ENCODE peak calls at places on chromosomes 6 and 20, in nine cellular contexts. One of them, this sample, is unnamed.

GRCh38 chr20:41509801-41510200 is 108.4 kb downstream of the CHD6 start:
- DNase-seq in IMR-90: peak
- DNase-seq in adrenal gland: peak
- DNase-seq in lower leg skin: no peak
- DNase-seq in H54: no peak
- DNase-seq in body of pancreas: peak
- DNase-seq in prostate gland: peak
- DNase-seq in heart left ventricle: peak
- DNase-seq in sigmoid colon: peak
- DNase-seq in this sample: no peak

GRCh38 chr6:85997206-85997605 is 354.5 kb upstream of the SYNCRIP start:
- DNase-seq in IMR-90: no peak
- DNase-seq in adrenal gland: no peak
- DNase-seq in lower leg skin: no peak
- DNase-seq in H54: no peak
- DNase-seq in body of pancreas: no peak
- DNase-seq in prostate gland: no peak
- DNase-seq in heart left ventricle: no peak
- DNase-seq in sigmoid colon: no peak
- DNase-seq in this sample: no peak

GRCh38 chr6:124858564-124858963 is 103.7 kb upstream of the RNF217 start:
- DNase-seq in IMR-90: no peak
- DNase-seq in adrenal gland: no peak
- DNase-seq in lower leg skin: no peak
- DNase-seq in H54: no peak
- DNase-seq in body of pancreas: no peak
- DNase-seq in prostate gland: no peak
- DNase-seq in heart left ventricle: no peak
- DNase-seq in sigmoid colon: no peak
- DNase-seq in this sample: no peak

GRCh38 chr6:136069119-136069518 is 181.0 kb downstream of the MTFR2 start:
- DNase-seq in IMR-90: peak
- DNase-seq in adrenal gland: no peak
- DNase-seq in lower leg skin: no peak
- DNase-seq in H54: no peak
- DNase-seq in body of pancreas: no peak
- DNase-seq in prostate gland: no peak
- DNase-seq in heart left ventricle: no peak
- DNase-seq in sigmoid colon: no peak
- DNase-seq in this sample: no peak

GRCh38 chr6:31874836-31875572 is 3.8 kb downstream of the SLC44A4 start:
- DNase-seq in IMR-90: peak
- DNase-seq in adrenal gland: no peak
- DNase-seq in lower leg skin: no peak
- DNase-seq in H54: no peak
- DNase-seq in body of pancreas: no peak
- DNase-seq in prostate gland: peak
- DNase-seq in heart left ventricle: no peak
- DNase-seq in sigmoid colon: no peak
- DNase-seq in this sample: no peak

GRCh38 chr6:170583736-170584180 is 679 bp downstream of the PDCD2 start:
- DNase-seq in IMR-90: peak
- DNase-seq in adrenal gland: no peak
- DNase-seq in lower leg skin: no peak
- DNase-seq in H54: no peak
- DNase-seq in body of pancreas: no peak
- DNase-seq in prostate gland: no peak
- DNase-seq in heart left ventricle: no peak
- DNase-seq in sigmoid colon: no peak
- DNase-seq in this sample: no peak

GRCh38 chr20:20038586-20038985 is 13.7 kb downstream of the CRNKL1 start:
- DNase-seq in IMR-90: no peak
- DNase-seq in adrenal gland: no peak
- DNase-seq in lower leg skin: no peak
- DNase-seq in H54: no peak
- DNase-seq in body of pancreas: no peak
- DNase-seq in prostate gland: no peak
- DNase-seq in heart left ventricle: no peak
- DNase-seq in sigmoid colon: no peak
- DNase-seq in this sample: no peak

GRCh38 chr20:48283470-48284110 is 498.3 kb upstream of the SULF2 start:
- DNase-seq in IMR-90: peak
- DNase-seq in adrenal gland: peak
- DNase-seq in lower leg skin: no peak
- DNase-seq in H54: peak
- DNase-seq in body of pancreas: peak
- DNase-seq in prostate gland: peak
- DNase-seq in heart left ventricle: peak
- DNase-seq in sigmoid colon: no peak
- DNase-seq in this sample: no peak

GRCh38 chr6:99960027-99960426 is 34.0 kb downstream of the MCHR2 start:
- DNase-seq in IMR-90: no peak
- DNase-seq in adrenal gland: no peak
- DNase-seq in lower leg skin: no peak
- DNase-seq in H54: no peak
- DNase-seq in body of pancreas: no peak
- DNase-seq in prostate gland: no peak
- DNase-seq in heart left ventricle: no peak
- DNase-seq in sigmoid colon: no peak
- DNase-seq in this sample: no peak

GRCh38 chr20:44714701-44715494 is at the start of gene CCN5:
- DNase-seq in IMR-90: peak
- DNase-seq in adrenal gland: peak
- DNase-seq in lower leg skin: peak
- DNase-seq in H54: peak
- DNase-seq in body of pancreas: peak
- DNase-seq in prostate gland: peak
- DNase-seq in heart left ventricle: peak
- DNase-seq in sigmoid colon: peak
- DNase-seq in this sample: peak

GRCh38 chr6:12208190-12208589 is 82.0 kb upstream of the EDN1 start:
- DNase-seq in IMR-90: peak
- DNase-seq in adrenal gland: peak
- DNase-seq in lower leg skin: no peak
- DNase-seq in H54: peak
- DNase-seq in body of pancreas: peak
- DNase-seq in prostate gland: no peak
- DNase-seq in heart left ventricle: peak
- DNase-seq in sigmoid colon: no peak
- DNase-seq in this sample: no peak

GRCh38 chr6:4610256-4610655 is 165.9 kb upstream of the CDYL start:
- DNase-seq in IMR-90: peak
- DNase-seq in adrenal gland: no peak
- DNase-seq in lower leg skin: peak
- DNase-seq in H54: peak
- DNase-seq in body of pancreas: peak
- DNase-seq in prostate gland: no peak
- DNase-seq in heart left ventricle: peak
- DNase-seq in sigmoid colon: peak
- DNase-seq in this sample: no peak

GRCh38 chr6:44475417-44475778 is 87.9 kb downstream of the CDC5L start:
- DNase-seq in IMR-90: no peak
- DNase-seq in adrenal gland: no peak
- DNase-seq in lower leg skin: no peak
- DNase-seq in H54: no peak
- DNase-seq in body of pancreas: no peak
- DNase-seq in prostate gland: no peak
- DNase-seq in heart left ventricle: no peak
- DNase-seq in sigmoid colon: no peak
- DNase-seq in this sample: no peak

GRCh38 chr6:116370717-116371383 is at the start of gene DSE:
- DNase-seq in IMR-90: peak
- DNase-seq in adrenal gland: peak
- DNase-seq in lower leg skin: peak
- DNase-seq in H54: peak
- DNase-seq in body of pancreas: peak
- DNase-seq in prostate gland: peak
- DNase-seq in heart left ventricle: peak
- DNase-seq in sigmoid colon: peak
- DNase-seq in this sample: peak

GRCh38 chr6:116373300-116373699 is 2.6 kb downstream of the DSE start:
- DNase-seq in IMR-90: peak
- DNase-seq in adrenal gland: no peak
- DNase-seq in lower leg skin: no peak
- DNase-seq in H54: no peak
- DNase-seq in body of pancreas: no peak
- DNase-seq in prostate gland: no peak
- DNase-seq in heart left ventricle: no peak
- DNase-seq in sigmoid colon: no peak
- DNase-seq in this sample: no peak

GRCh38 chr6:116369540-116370327 is 1.0 kb upstream of the DSE start:
- DNase-seq in IMR-90: no peak
- DNase-seq in adrenal gland: no peak
- DNase-seq in lower leg skin: no peak
- DNase-seq in H54: no peak
- DNase-seq in body of pancreas: no peak
- DNase-seq in prostate gland: no peak
- DNase-seq in heart left ventricle: no peak
- DNase-seq in sigmoid colon: no peak
- DNase-seq in this sample: no peak

GRCh38 chr6:116370328-116370716 is 425 bp upstream of the DSE start:
- DNase-seq in IMR-90: no peak
- DNase-seq in adrenal gland: no peak
- DNase-seq in lower leg skin: no peak
- DNase-seq in H54: no peak
- DNase-seq in body of pancreas: no peak
- DNase-seq in prostate gland: peak
- DNase-seq in heart left ventricle: no peak
- DNase-seq in sigmoid colon: no peak
- DNase-seq in this sample: no peak

GRCh38 chr6:116371384-116372209 is 850 bp downstream of the DSE start:
- DNase-seq in IMR-90: peak
- DNase-seq in adrenal gland: peak
- DNase-seq in lower leg skin: peak
- DNase-seq in H54: peak
- DNase-seq in body of pancreas: peak
- DNase-seq in prostate gland: peak
- DNase-seq in heart left ventricle: peak
- DNase-seq in sigmoid colon: peak
- DNase-seq in this sample: no peak
- TF ChIP-seq POLR2A in IMR-90: peak
- TF ChIP-seq POLR2A in adrenal gland: peak
- TF ChIP-seq POLR2A in lower leg skin: no peak
- TF ChIP-seq POLR2A in H54: peak
- TF ChIP-seq POLR2A in body of pancreas: no peak
- TF ChIP-seq POLR2A in prostate gland: peak
- TF ChIP-seq POLR2A in heart left ventricle: no peak
- TF ChIP-seq POLR2A in sigmoid colon: no peak
- TF ChIP-seq POLR2A in this sample: no peak

GRCh38 chr6:36968266-36968977 is 13.9 kb downstream of the PI16 start:
- DNase-seq in IMR-90: no peak
- DNase-seq in adrenal gland: no peak
- DNase-seq in lower leg skin: peak
- DNase-seq in H54: no peak
- DNase-seq in body of pancreas: peak
- DNase-seq in prostate gland: peak
- DNase-seq in heart left ventricle: peak
- DNase-seq in sigmoid colon: peak
- DNase-seq in this sample: peak
- TF ChIP-seq POLR2A in IMR-90: no peak
- TF ChIP-seq POLR2A in adrenal gland: no peak
- TF ChIP-seq POLR2A in lower leg skin: no peak
- TF ChIP-seq POLR2A in H54: no peak
- TF ChIP-seq POLR2A in body of pancreas: no peak
- TF ChIP-seq POLR2A in prostate gland: no peak
- TF ChIP-seq POLR2A in heart left ventricle: no peak
- TF ChIP-seq POLR2A in sigmoid colon: no peak
- TF ChIP-seq POLR2A in this sample: no peak

GRCh38 chr6:141484726-141485125 is 648.0 kb upstream of the GJE1 start:
- DNase-seq in IMR-90: peak
- DNase-seq in adrenal gland: no peak
- DNase-seq in lower leg skin: no peak
- DNase-seq in H54: no peak
- DNase-seq in body of pancreas: no peak
- DNase-seq in prostate gland: no peak
- DNase-seq in heart left ventricle: no peak
- DNase-seq in sigmoid colon: no peak
- DNase-seq in this sample: no peak
- TF ChIP-seq POLR2A in IMR-90: no peak
- TF ChIP-seq POLR2A in adrenal gland: no peak
- TF ChIP-seq POLR2A in lower leg skin: no peak
- TF ChIP-seq POLR2A in H54: no peak
- TF ChIP-seq POLR2A in body of pancreas: no peak
- TF ChIP-seq POLR2A in prostate gland: no peak
- TF ChIP-seq POLR2A in heart left ventricle: no peak
- TF ChIP-seq POLR2A in sigmoid colon: no peak
- TF ChIP-seq POLR2A in this sample: no peak

DNA sequence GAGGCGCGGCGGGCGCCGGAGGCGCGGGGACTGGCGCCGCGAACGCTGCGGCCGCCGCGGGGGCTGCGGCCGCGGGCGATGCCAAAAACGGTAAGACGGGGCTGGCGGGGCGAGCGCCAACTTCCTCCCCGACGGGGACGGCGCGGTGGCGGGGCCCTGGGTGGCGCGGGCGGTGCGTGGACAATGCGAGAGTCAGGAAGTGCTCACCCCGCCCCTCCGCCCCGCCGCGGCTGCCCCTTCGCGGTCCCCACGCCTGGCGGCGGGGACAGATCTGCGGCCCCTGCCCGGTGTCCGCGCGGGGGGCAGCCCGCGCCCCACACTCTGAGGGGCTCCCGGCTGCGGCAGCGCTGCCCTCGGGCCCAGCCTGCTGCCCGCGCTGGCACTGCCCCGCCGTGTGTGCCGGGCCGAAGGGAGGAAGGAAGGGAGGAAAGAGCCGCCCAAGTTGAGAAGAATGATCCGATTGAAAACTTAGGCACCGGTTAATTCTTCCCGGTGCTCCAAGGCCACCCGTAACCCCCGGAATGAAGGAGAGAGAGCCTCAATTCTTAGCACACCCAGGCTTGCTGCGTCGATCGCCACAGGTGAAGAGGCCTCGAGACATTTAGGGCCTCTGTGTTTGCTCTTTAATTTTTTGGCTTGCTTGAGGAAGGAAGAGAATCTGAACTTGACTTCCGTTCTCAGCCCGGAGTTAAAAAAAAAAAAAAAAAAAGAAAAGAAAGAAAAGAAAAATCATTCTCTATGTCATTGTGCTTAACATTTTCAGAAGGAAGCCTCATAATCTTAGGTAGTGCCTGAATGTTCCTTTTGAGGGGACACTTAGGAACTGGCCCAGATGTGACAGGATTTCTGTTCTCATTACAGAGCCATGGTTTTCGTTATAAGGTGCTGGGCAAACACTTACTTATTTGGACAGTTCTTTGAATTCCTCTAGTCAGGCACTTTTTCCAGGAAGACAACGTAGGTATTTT is 982 bp downstream of the HECA start:
- DNase-seq in IMR-90: peak
- DNase-seq in adrenal gland: peak
- DNase-seq in lower leg skin: peak
- DNase-seq in H54: peak
- DNase-seq in body of pancreas: peak
- DNase-seq in prostate gland: peak
- DNase-seq in heart left ventricle: peak
- DNase-seq in sigmoid colon: peak
- DNase-seq in this sample: peak
- TF ChIP-seq POLR2A in IMR-90: no peak
- TF ChIP-seq POLR2A in adrenal gland: peak
- TF ChIP-seq POLR2A in lower leg skin: no peak
- TF ChIP-seq POLR2A in H54: no peak
- TF ChIP-seq POLR2A in body of pancreas: peak
- TF ChIP-seq POLR2A in prostate gland: peak
- TF ChIP-seq POLR2A in heart left ventricle: no peak
- TF ChIP-seq POLR2A in sigmoid colon: no peak
- TF ChIP-seq POLR2A in this sample: no peak